ENCODE peak calls at places on chromosomes 12 and 14, in four cellular contexts. One of them, this sample, is unnamed.

GRCh38 chr12:105226219-105226618 is 9.8 kb downstream of the APPL2 start:
- DNase-seq in myocyte: peak
- DNase-seq in HTR-8/SVneo: peak
- DNase-seq in kidney: peak
- DNase-seq in this sample: peak

GRCh38 chr14:93037354-93037753 is 78.4 kb downstream of the ITPK1 start:
- DNase-seq in myocyte: no peak
- DNase-seq in HTR-8/SVneo: no peak
- DNase-seq in kidney: no peak
- DNase-seq in this sample: no peak

GRCh38 chr12:132798836-132799235 is 29.8 kb downstream of the GOLGA3 start:
- DNase-seq in myocyte: no peak
- DNase-seq in HTR-8/SVneo: no peak
- DNase-seq in kidney: no peak
- DNase-seq in this sample: no peak

GRCh38 chr14:39739796-39740195 is 307.6 kb upstream of the FBXO33 start:
- DNase-seq in myocyte: no peak
- DNase-seq in HTR-8/SVneo: no peak
- DNase-seq in kidney: no peak
- DNase-seq in this sample: no peak

GRCh38 chr14:35506927-35507326 is 27.0 kb upstream of the INSM2 start:
- DNase-seq in myocyte: no peak
- DNase-seq in HTR-8/SVneo: no peak
- DNase-seq in kidney: no peak
- DNase-seq in this sample: no peak

GRCh38 chr14:23704890-23705289 is 68.7 kb downstream of the DHRS2 start:
- DNase-seq in myocyte: no peak
- DNase-seq in HTR-8/SVneo: no peak
- DNase-seq in kidney: no peak
- DNase-seq in this sample: no peak

GRCh38 chr14:30638926-30639325 is 16.8 kb downstream of the SCFD1 start:
- DNase-seq in myocyte: no peak
- DNase-seq in HTR-8/SVneo: no peak
- DNase-seq in kidney: no peak
- DNase-seq in this sample: no peak

GRCh38 chr14:37251778-37252177 is 54.0 kb downstream of the MIPOL1 start:
- DNase-seq in myocyte: no peak
- DNase-seq in HTR-8/SVneo: no peak
- DNase-seq in kidney: no peak
- DNase-seq in this sample: no peak

GRCh38 chr14:60758875-60759274 is 24.3 kb downstream of the MNAT1 start:
- DNase-seq in myocyte: peak
- DNase-seq in HTR-8/SVneo: no peak
- DNase-seq in kidney: no peak
- DNase-seq in this sample: no peak

GRCh38 chr12:108616941-108617858 is 16.5 kb downstream of the SELPLG start:
- DNase-seq in myocyte: no peak
- DNase-seq in HTR-8/SVneo: no peak
- DNase-seq in kidney: no peak
- DNase-seq in this sample: no peak

GRCh38 chr12:99253068-99253467 is 394.5 kb upstream of the GARIN6 start:
- DNase-seq in myocyte: peak
- DNase-seq in HTR-8/SVneo: no peak
- DNase-seq in kidney: no peak
- DNase-seq in this sample: no peak

GRCh38 chr14:90742252-90742651 is 74.0 kb downstream of the TTC7B start:
- DNase-seq in myocyte: no peak
- DNase-seq in HTR-8/SVneo: no peak
- DNase-seq in kidney: no peak
- DNase-seq in this sample: no peak

GRCh38 chr14:25042362-25043299 is 7.3 kb downstream of the STXBP6 start:
- DNase-seq in myocyte: peak
- DNase-seq in HTR-8/SVneo: peak
- DNase-seq in kidney: no peak
- DNase-seq in this sample: no peak

GRCh38 chr12:41552507-41553047 is 364.5 kb downstream of the PDZRN4 start:
- DNase-seq in myocyte: no peak
- DNase-seq in HTR-8/SVneo: no peak
- DNase-seq in kidney: no peak
- DNase-seq in this sample: peak

GRCh38 chr14:61953602-61954001 is 191.4 kb downstream of the SNAPC1 start:
- DNase-seq in myocyte: no peak
- DNase-seq in HTR-8/SVneo: no peak
- DNase-seq in kidney: no peak
- DNase-seq in this sample: no peak

GRCh38 chr12:55472297-55472696 is 2.4 kb upstream of the OR6C70 start:
- DNase-seq in myocyte: no peak
- DNase-seq in HTR-8/SVneo: no peak
- DNase-seq in kidney: no peak
- DNase-seq in this sample: no peak

GRCh38 chr12:26939192-26939832 is 1.0 kb downstream of the FGFR1OP2 start:
- DNase-seq in myocyte: peak
- DNase-seq in HTR-8/SVneo: no peak
- DNase-seq in kidney: no peak
- DNase-seq in this sample: no peak

GRCh38 chr14:85087201-85087600 is 442.7 kb upstream of the FLRT2 start:
- DNase-seq in myocyte: no peak
- DNase-seq in HTR-8/SVneo: no peak
- DNase-seq in kidney: no peak
- DNase-seq in this sample: no peak

GRCh38 chr12:103442822-103443221 is 52.9 kb downstream of the C12orf42 start:
- DNase-seq in myocyte: no peak
- DNase-seq in HTR-8/SVneo: no peak
- DNase-seq in kidney: no peak
- DNase-seq in this sample: no peak

GRCh38 chr12:71155228-71155627 is 2.6 kb downstream of the TSPAN8 start:
- DNase-seq in myocyte: no peak
- DNase-seq in HTR-8/SVneo: no peak
- DNase-seq in kidney: no peak
- DNase-seq in this sample: no peak

GRCh38 chr12:6314776-6315175 is 4.3 kb downstream of the PLEKHG6 start:
- DNase-seq in myocyte: no peak
- DNase-seq in HTR-8/SVneo: no peak
- DNase-seq in kidney: peak
- DNase-seq in this sample: no peak

GRCh38 chr12:56461235-56462159 is 6.9 kb upstream of the SPRYD4 start:
- DNase-seq in myocyte: no peak
- DNase-seq in HTR-8/SVneo: no peak
- DNase-seq in kidney: no peak
- DNase-seq in this sample: no peak

GRCh38 chr12:51059086-51059485 is 11.0 kb downstream of the LETMD1 start:
- DNase-seq in myocyte: no peak
- DNase-seq in HTR-8/SVneo: no peak
- DNase-seq in kidney: no peak
- DNase-seq in this sample: no peak

GRCh38 chr12:52727037-52727436 is 23.7 kb upstream of the KRT77 start:
- DNase-seq in myocyte: no peak
- DNase-seq in HTR-8/SVneo: no peak
- DNase-seq in kidney: no peak
- DNase-seq in this sample: no peak

GRCh38 chr12:62621239-62621638 is 154.6 kb downstream of the MON2 start:
- DNase-seq in myocyte: no peak
- DNase-seq in HTR-8/SVneo: no peak
- DNase-seq in kidney: no peak
- DNase-seq in this sample: no peak

GRCh38 chr12:95857799-95858198 is 953 bp upstream of the SNRPF start:
- DNase-seq in myocyte: no peak
- DNase-seq in HTR-8/SVneo: no peak
- DNase-seq in kidney: no peak
- DNase-seq in this sample: no peak

GRCh38 chr14:102249041-102249440 is 55.9 kb downstream of the MOK start:
- DNase-seq in myocyte: peak
- DNase-seq in HTR-8/SVneo: peak
- DNase-seq in kidney: no peak
- DNase-seq in this sample: no peak

GRCh38 chr12:15130521-15130920 is 90.7 kb downstream of the RERG start:
- DNase-seq in myocyte: no peak
- DNase-seq in HTR-8/SVneo: no peak
- DNase-seq in kidney: no peak
- DNase-seq in this sample: no peak

GRCh38 chr14:55399912-55400311 is 11.7 kb downstream of the ATG14 start:
- DNase-seq in myocyte: peak
- DNase-seq in HTR-8/SVneo: no peak
- DNase-seq in kidney: no peak
- DNase-seq in this sample: no peak

GRCh38 chr12:1517007-1517406 is 77.4 kb downstream of the FBXL14 start:
- DNase-seq in myocyte: peak
- DNase-seq in HTR-8/SVneo: no peak
- DNase-seq in kidney: no peak
- DNase-seq in this sample: no peak

GRCh38 chr14:100313464-100314230 is 7.4 kb upstream of the SLC25A29 start:
- DNase-seq in myocyte: peak
- DNase-seq in HTR-8/SVneo: no peak
- DNase-seq in kidney: no peak
- DNase-seq in this sample: no peak

GRCh38 chr14:74402264-74403251 is 23.5 kb downstream of the SYNDIG1L start:
- DNase-seq in myocyte: peak
- DNase-seq in HTR-8/SVneo: no peak
- DNase-seq in kidney: no peak
- DNase-seq in this sample: no peak

GRCh38 chr12:25962932-25963525 is 4.5 kb downstream of the RASSF8 start:
- DNase-seq in myocyte: peak
- DNase-seq in HTR-8/SVneo: no peak
- DNase-seq in kidney: no peak
- DNase-seq in this sample: peak

GRCh38 chr12:2779281-2779680 is 15.5 kb upstream of the FKBP4 start:
- DNase-seq in myocyte: peak
- DNase-seq in HTR-8/SVneo: no peak
- DNase-seq in kidney: no peak
- DNase-seq in this sample: no peak

GRCh38 chr14:100810435-100810834 is 15.5 kb upstream of the MEG3 start:
- DNase-seq in myocyte: no peak
- DNase-seq in HTR-8/SVneo: no peak
- DNase-seq in kidney: peak
- DNase-seq in this sample: no peak

GRCh38 chr12:96040305-96041133 is 5.1 kb upstream of the LTA4H start:
- DNase-seq in myocyte: no peak
- DNase-seq in HTR-8/SVneo: no peak
- DNase-seq in kidney: no peak
- DNase-seq in this sample: no peak

GRCh38 chr14:32621585-32621984 is 292.5 kb downstream of the AKAP6 start:
- DNase-seq in myocyte: peak
- DNase-seq in HTR-8/SVneo: no peak
- DNase-seq in kidney: no peak
- DNase-seq in this sample: no peak

GRCh38 chr14:79972230-79972629 is 239.1 kb downstream of the DIO2 start:
- DNase-seq in myocyte: no peak
- DNase-seq in HTR-8/SVneo: no peak
- DNase-seq in kidney: no peak
- DNase-seq in this sample: no peak

GRCh38 chr14:100048786-100049185 is 16.4 kb upstream of the EVL start:
- DNase-seq in myocyte: no peak
- DNase-seq in HTR-8/SVneo: no peak
- DNase-seq in kidney: no peak
- DNase-seq in this sample: no peak